ENCODE peak calls at places on chromosomes 5 and 9, in eight cellular contexts. N, U, S, V, A, K, H and O are unnamed samples.

GRCh38 chr5:125137535-125137934 is 391.1 kb upstream of the ZNF608 start:
- DNase-seq in N (peak), U (no peak), S (no peak), V (no peak), A (no peak), K (no peak), H (no peak), O (no peak)

GRCh38 chr9:137797206-137798120 is 80.1 kb upstream of the CACNA1B start:
- DNase-seq in N (peak), U (no peak), S (no peak), V (no peak), A (no peak), K (no peak), H (no peak), O (no peak)

GRCh38 chr5:72463499-72464052 is 43.6 kb downstream of the ZNF366 start:
- DNase-seq in N (no peak), U (no peak), S (no peak), V (no peak), A (no peak), K (no peak), H (no peak), O (no peak)

GRCh38 chr5:131622633-131623032 is 12.4 kb downstream of the RAPGEF6 start:
- DNase-seq in N (no peak), U (no peak), S (no peak), V (no peak), A (peak), K (no peak), H (no peak), O (no peak)

GRCh38 chr5:5246736-5247135 is 106.6 kb downstream of the ADAMTS16 start:
- DNase-seq in N (no peak), U (no peak), S (no peak), V (no peak), A (no peak), K (no peak), H (no peak), O (no peak)

GRCh38 chr5:140024928-140025327 is 18.2 kb downstream of the NRG2 start:
- DNase-seq in N (no peak), U (no peak), S (no peak), V (no peak), A (no peak), K (no peak), H (no peak), O (no peak)

GRCh38 chr5:142095651-142096330 is 12.8 kb upstream of the NDFIP1 start:
- DNase-seq in N (no peak), U (no peak), S (no peak), V (peak), A (no peak), K (no peak), H (peak), O (no peak)

GRCh38 chr9:655875-656274 is 185.6 kb upstream of the DMRT1 start:
- DNase-seq in N (no peak), U (no peak), S (no peak), V (no peak), A (no peak), K (peak), H (no peak), O (no peak)

GRCh38 chr5:103358305-103358996 is 99.9 kb downstream of the MACIR start:
- DNase-seq in N (no peak), U (no peak), S (no peak), V (no peak), A (no peak), K (no peak), H (no peak), O (no peak)

GRCh38 chr9:28779240-28779639 is 1206.0 kb upstream of the C9orf72 start:
- DNase-seq in N (peak), U (no peak), S (peak), V (no peak), A (no peak), K (no peak), H (no peak), O (no peak)

GRCh38 chr5:135608761-135609443 is 30.1 kb upstream of the CXCL14 start:
- DNase-seq in N (no peak), U (no peak), S (no peak), V (no peak), A (no peak), K (no peak), H (no peak), O (no peak)

GRCh38 chr5:55701462-55702103 is 10.5 kb downstream of the SLC38A9 start:
- DNase-seq in N (no peak), U (no peak), S (no peak), V (no peak), A (no peak), K (no peak), H (no peak), O (no peak)

GRCh38 chr5:107556575-107556974 is 114.2 kb downstream of the EFNA5 start:
- DNase-seq in N (no peak), U (no peak), S (no peak), V (no peak), A (no peak), K (no peak), H (no peak), O (no peak)

GRCh38 chr5:76145945-76146344 is 62.8 kb downstream of the SV2C start:
- DNase-seq in N (peak), U (no peak), S (peak), V (no peak), A (peak), K (no peak), H (peak), O (peak)

GRCh38 chr9:124371183-124371582 is 44.1 kb downstream of the PSMB7 start:
- DNase-seq in N (no peak), U (no peak), S (no peak), V (no peak), A (peak), K (no peak), H (no peak), O (no peak)

GRCh38 chr9:95087659-95088242 is 229.8 kb downstream of the FANCC start:
- DNase-seq in N (no peak), U (no peak), S (no peak), V (no peak), A (no peak), K (no peak), H (no peak), O (no peak)

GRCh38 chr5:98144710-98145109 is 628.8 kb upstream of the RGMB start:
- DNase-seq in N (no peak), U (no peak), S (no peak), V (no peak), A (no peak), K (no peak), H (no peak), O (no peak)

GRCh38 chr9:74281674-74282073 is 215.5 kb upstream of the RORB start:
- DNase-seq in N (peak), U (no peak), S (peak), V (no peak), A (no peak), K (no peak), H (no peak), O (peak)

GRCh38 chr5:178590924-178591423 is 781 bp upstream of the COL23A1 start:
- DNase-seq in N (no peak), U (no peak), S (no peak), V (no peak), A (peak), K (no peak), H (no peak), O (no peak)